ENCODE peak calls at places on chromosomes 6 and 20, in six cellular contexts. X is mesenchymal stem cell, L is IMR-90, J is H9, A is H1, K is neuronal stem cell. I is an unnamed sample.

GRCh38 chr20:22652685-22653568 is 68.6 kb upstream of the FOXA2 start:
- DNase-seq in L (no peak), X (no peak), A (peak; percentile 52), J (peak; percentile 55), K (no peak), I (no peak)

GRCh38 chr20:48843125-48843806 is 15.5 kb upstream of the PREX1 start:
- DNase-seq in K (no peak), A (no peak), L (no peak), X (no peak), J (no peak), I (peak; percentile 42)

GRCh38 chr6:118263929-118264486 is 284.1 kb upstream of the PLN start:
- DNase-seq in A (no peak), L (peak; percentile 1), X (peak; percentile 46), J (peak; percentile 44), K (peak; percentile 31), I (peak; percentile 44)

GRCh38 chr6:22784611-22785010 is 215.2 kb downstream of the HDGFL1 start:
- DNase-seq in A (no peak), L (peak; percentile 64), K (no peak), J (no peak), X (no peak), I (no peak)

GRCh38 chr6:90216081-90216977 is 80.3 kb downstream of the BACH2 start:
- DNase-seq in J (peak; percentile 49), K (peak; percentile 37), L (peak; percentile 35), X (peak; percentile 82), A (no peak), I (peak; percentile 7)

GRCh38 chr6:83509416-83509815 is 2.9 kb upstream of the PRSS35 start:
- DNase-seq in L (peak; percentile 34), J (no peak), X (peak; percentile 37), A (no peak), K (no peak), I (no peak)

GRCh38 chr6:135090819-135091218 is 36.2 kb upstream of the HBS1L start:
- DNase-seq in A (no peak), K (no peak), J (no peak), L (no peak), X (no peak), I (no peak)

GRCh38 chr6:93789532-93789931 is 370.2 kb upstream of the EPHA7 start:
- DNase-seq in J (no peak), K (no peak), X (no peak), L (no peak), A (no peak), I (no peak)

GRCh38 chr6:37691904-37692806 is 5.5 kb downstream of the MDGA1 start:
- DNase-seq in X (peak; percentile 60), K (no peak), L (peak; percentile 58), J (peak; percentile 89), A (peak; percentile 96), I (peak; percentile 88)

GRCh38 chr6:90385914-90386313 is 89.3 kb upstream of the BACH2 start:
- DNase-seq in J (no peak), L (no peak), K (no peak), A (no peak), X (no peak), I (no peak)

GRCh38 chr6:24257282-24257681 is 100.6 kb downstream of the DCDC2 start:
- DNase-seq in L (no peak), X (no peak), A (no peak), J (no peak), K (no peak), I (no peak)

GRCh38 chr20:44706371-44707258 is 8.6 kb upstream of the CCN5 start:
- DNase-seq in X (no peak), J (no peak), L (peak; percentile 35), K (no peak), A (no peak), I (no peak)

GRCh38 chr6:119076173-119076965 is 2.1 kb downstream of the FAM184A start:
- DNase-seq in J (no peak), X (no peak), L (no peak), A (no peak), K (no peak), I (no peak)

GRCh38 chr6:90100059-90100665 is 196.5 kb downstream of the BACH2 start:
- DNase-seq in A (no peak), L (no peak), K (no peak), J (no peak), X (no peak), I (no peak)

GRCh38 chr6:71107935-71108420 is 151.1 kb upstream of the B3GAT2 start:
- DNase-seq in X (peak; percentile 78), K (no peak), A (no peak), J (no peak), L (peak; percentile 71), I (peak; percentile 63)

GRCh38 chr6:36874016-36874442 is 574 bp downstream of the PPIL1 start:
- DNase-seq in K (no peak), X (no peak), A (no peak), J (no peak), L (peak; percentile 35), I (peak; percentile 45)

GRCh38 chr6:15280023-15280422 is 34.2 kb downstream of the JARID2 start:
- DNase-seq in J (no peak), A (no peak), K (no peak), X (no peak), L (peak; percentile 62), I (no peak)

GRCh38 chr6:105600342-105601293 is 197.7 kb upstream of the PREP start:
- DNase-seq in J (no peak), X (peak; percentile 65), L (peak; percentile 91), K (no peak), A (no peak), I (no peak)

GRCh38 chr6:43510827-43511163 is 649 bp upstream of the LRRC73 start:
- DNase-seq in J (no peak), X (no peak), L (no peak), A (no peak), K (no peak), I (no peak)

GRCh38 chr6:71537717-71538116 is 249.1 kb downstream of the OGFRL1 start:
- DNase-seq in X (no peak), K (no peak), A (no peak), L (peak; percentile 65), J (no peak), I (no peak)

GRCh38 chr20:675453-676314 is at the start of gene SCRT2:
- DNase-seq in A (peak; percentile 91), L (peak; percentile 65), X (peak; percentile 72), J (peak; percentile 81), K (peak; percentile 90), I (peak; percentile 85)

GRCh38 chr6:21915707-21916399 is 322.3 kb downstream of the SOX4 start:
- DNase-seq in L (peak; percentile 56), K (no peak), X (peak; percentile 52), J (no peak), A (no peak), I (no peak)

GRCh38 chr6:32684246-32684645 is 17.8 kb upstream of the HLA-DQB1 start:
- DNase-seq in J (no peak), L (no peak), X (no peak), A (no peak), K (no peak), I (no peak)

GRCh38 chr6:32685603-32686002 is 19.1 kb upstream of the HLA-DQB1 start:
- DNase-seq in J (no peak), K (no peak), A (no peak), L (peak; percentile 39), X (peak; percentile 8), I (no peak)

GRCh38 chr6:32679501-32679900 is 13.0 kb upstream of the HLA-DQB1 start:
- DNase-seq in X (no peak), K (no peak), J (no peak), L (no peak), A (no peak), I (no peak)

DNA sequence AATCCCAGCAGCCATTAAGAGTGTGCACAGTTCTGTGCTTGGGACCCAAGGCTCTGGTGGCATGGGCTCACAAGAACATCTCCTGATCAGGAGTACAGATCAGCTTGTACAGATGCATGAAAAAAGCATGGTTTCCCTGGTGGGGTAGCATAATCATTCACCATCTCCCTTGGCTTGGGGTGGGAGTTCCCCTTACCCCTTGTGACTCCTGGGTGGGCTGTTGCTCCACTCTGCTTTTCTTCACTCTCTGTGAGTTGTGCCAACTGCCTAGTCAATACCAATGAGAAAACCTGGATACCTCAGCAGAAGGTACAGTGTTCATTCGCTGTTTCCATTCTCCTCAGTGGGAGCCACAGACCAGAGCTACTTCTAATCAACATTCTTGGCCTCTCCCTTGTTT is 13.6 kb upstream of the HLA-DQB1 start:
- DNase-seq in K (no peak), L (no peak), X (no peak), J (no peak), A (no peak), I (no peak)
- H4K91ac ChIP-seq in K (no peak overlapping the region), L (no peak overlapping the region), X (no peak overlapping the region), J (no peak overlapping the region), A (no peak overlapping the region), I (no peak overlapping the region)

GRCh38 chr20:31824554-31825313 is 5.6 kb downstream of the MYLK2 start:
- DNase-seq in A (no peak), X (no peak), J (no peak), K (no peak), L (no peak), I (no peak)
- H4K91ac ChIP-seq in A (no peak overlapping the region), X (no peak overlapping the region), J (no peak overlapping the region), K (no peak overlapping the region), L (no peak overlapping the region), I (no peak overlapping the region)

GRCh38 chr20:19308151-19308550 is 95.7 kb downstream of the SLC24A3 start:
- DNase-seq in J (no peak), L (no peak), X (no peak), K (no peak), A (no peak), I (peak; percentile 2)

GRCh38 chr20:19310541-19310940 is 98.1 kb downstream of the SLC24A3 start:
- DNase-seq in K (no peak), J (no peak), A (no peak), X (no peak), L (no peak), I (no peak)

GRCh38 chr20:19317240-19318069 is 105.0 kb downstream of the SLC24A3 start:
- DNase-seq in J (no peak), K (no peak), A (no peak), X (no peak), L (no peak), I (no peak)

GRCh38 chr20:19314619-19315018 is 102.2 kb downstream of the SLC24A3 start:
- DNase-seq in J (no peak), X (no peak), K (no peak), A (no peak), L (no peak), I (peak; percentile 4)

GRCh38 chr20:19313342-19314069 is 101.1 kb downstream of the SLC24A3 start:
- DNase-seq in L (no peak), K (no peak), J (no peak), A (no peak), X (no peak), I (no peak)
- H4K91ac ChIP-seq in L (no peak overlapping the region), K (no peak overlapping the region), J (no peak overlapping the region), A (no peak overlapping the region), X (no peak overlapping the region), I (no peak overlapping the region)

DNA sequence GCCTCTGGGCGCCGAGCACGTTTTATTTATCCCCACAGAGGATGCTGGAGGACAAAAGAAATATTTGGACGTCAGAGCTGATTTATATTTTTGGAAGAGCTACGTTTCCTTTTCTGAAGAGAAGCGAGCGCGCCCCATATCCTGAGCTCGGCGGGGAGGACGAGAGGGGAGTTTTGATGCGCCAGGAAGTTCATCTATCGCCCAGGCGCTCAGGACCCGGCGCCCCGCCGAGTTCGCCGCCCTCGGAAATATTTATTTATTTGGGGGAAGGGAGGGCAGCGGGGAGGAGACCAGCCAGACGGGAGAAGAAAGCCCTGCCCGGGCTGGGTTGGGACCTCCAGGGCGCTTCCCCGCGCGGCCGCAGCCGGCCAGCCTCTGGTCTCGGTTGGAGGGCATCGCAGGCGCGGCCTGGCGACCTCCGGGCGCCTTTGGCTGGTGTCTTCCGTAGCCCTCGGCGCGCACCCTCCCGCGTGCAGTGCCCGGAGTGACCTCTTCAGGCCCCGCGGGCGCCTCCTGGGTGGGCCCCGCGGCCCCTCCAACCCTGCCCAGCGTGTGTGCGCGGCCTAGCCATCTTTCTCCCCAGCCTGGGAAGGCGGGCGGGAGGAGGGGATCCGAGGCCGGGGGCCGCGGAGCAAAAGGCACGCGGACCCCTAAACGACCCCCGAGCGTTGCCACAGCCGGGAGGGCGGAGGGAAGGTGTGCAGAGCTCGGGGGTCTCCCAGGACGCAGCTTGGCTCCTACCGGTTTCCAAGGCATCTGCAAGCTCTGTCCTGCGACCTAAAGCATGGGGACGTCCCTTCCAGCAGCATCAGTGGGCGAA is 5.4 kb upstream of the FOXF2 start:
- DNase-seq in L (no peak), K (peak; percentile 6), X (no peak), A (no peak), J (peak; percentile 74), I (no peak)
- H4K91ac ChIP-seq in L (no peak overlapping the region), K (no peak overlapping the region), X (no peak overlapping the region), A (no peak overlapping the region), J (no peak overlapping the region), I (no peak overlapping the region)